ENCODE peak calls at places on chromosome 18, in nine cellular contexts. U is ascending aorta; M is PC-3; L is Peyer's patch; P is upper lobe of right lung; H is CD8-positive, alpha-beta memory T cell; D is astrocyte; N is H7; F is small intestine. W is an unnamed sample.

GRCh38 chr18:23893653-23894052 is 120.9 kb upstream of the TTC39C start:
- DNase-seq in M (no peak), U (no peak), L (no peak), N (no peak), H (no peak), D (no peak), P (no peak), F (peak; percentile 11), W (no peak)

GRCh38 chr18:1564793-1565192 is 660.1 kb downstream of the ADCYAP1 start:
- DNase-seq in M (no peak), U (no peak), H (no peak), F (no peak), P (no peak), N (no peak), D (no peak), L (no peak), W (no peak)

GRCh38 chr18:56516769-56517168 is 121.6 kb downstream of the TXNL1 start:
- DNase-seq in L (no peak), D (peak; percentile 92), U (no peak), F (no peak), M (peak; percentile 14), N (no peak), H (no peak), P (no peak), W (no peak)

GRCh38 chr18:13361422-13361821 is 142.9 kb downstream of the LDLRAD4 start:
- DNase-seq in H (no peak), M (no peak), L (no peak), D (no peak), P (no peak), F (no peak), N (no peak), U (no peak), W (no peak)

GRCh38 chr18:23563377-23564043 is 22.8 kb downstream of the NPC1 start:
- DNase-seq in N (no peak), F (no peak), U (no peak), M (no peak), H (no peak), D (peak; percentile 68), L (no peak), P (no peak), W (no peak)

GRCh38 chr18:657311-657997 is at the start of gene TYMS:
- DNase-seq in H (no peak), D (peak; percentile 47), P (peak; percentile 74), N (peak; percentile 90), L (peak; percentile 76), M (peak; percentile 84), U (no peak), F (peak; percentile 83), W (peak; percentile 50)

GRCh38 chr18:62844850-62845643 is 129.7 kb downstream of the PHLPP1 start:
- DNase-seq in M (no peak), N (no peak), D (no peak), F (no peak), P (no peak), U (no peak), L (no peak), H (no peak), W (no peak)

GRCh38 chr18:31098878-31099277 is 3.3 kb downstream of the DSC2 start:
- DNase-seq in L (no peak), F (peak; percentile 33), M (peak; percentile 54), D (no peak), H (no peak), P (no peak), N (no peak), U (no peak), W (no peak)

GRCh38 chr18:30527226-30527625 is 515.3 kb downstream of the DSC3 start:
- DNase-seq in F (no peak), N (no peak), M (no peak), H (no peak), U (no peak), D (no peak), P (no peak), L (no peak), W (no peak)

GRCh38 chr18:12371590-12371989 is 5.4 kb downstream of the AFG3L2 start:
- DNase-seq in F (peak; percentile 76), N (no peak), P (no peak), H (no peak), U (no peak), D (no peak), L (no peak), M (no peak), W (no peak)

GRCh38 chr18:62717059-62717849 is 1.9 kb downstream of the PHLPP1 start:
- DNase-seq in N (no peak), H (peak; percentile 59), U (no peak), P (no peak), F (peak; percentile 87), L (peak; percentile 78), M (peak; percentile 85), D (peak; percentile 70), W (peak; percentile 66)

GRCh38 chr18:25422230-25422629 is 70.3 kb upstream of the ZNF521 start:
- DNase-seq in H (no peak), F (no peak), M (no peak), N (no peak), L (no peak), D (no peak), U (no peak), P (no peak), W (no peak)

GRCh38 chr18:61948196-61948800 is 55.5 kb upstream of the RNF152 start:
- DNase-seq in D (peak; percentile 63), H (no peak), P (no peak), F (no peak), M (no peak), L (no peak), N (no peak), U (no peak), W (no peak)

GRCh38 chr18:76955529-76956170 is 133.3 kb downstream of the ZNF236 start:
- DNase-seq in L (no peak), M (no peak), H (no peak), P (peak; percentile 91), F (peak; percentile 56), U (no peak), D (no peak), N (no peak), W (peak; percentile 67)

GRCh38 chr18:27991391-27991790 is 185.5 kb downstream of the CDH2 start:
- DNase-seq in U (no peak), N (no peak), P (no peak), M (no peak), D (peak; percentile 59), F (no peak), H (no peak), L (no peak), W (no peak)
- H3K36me3 ChIP-seq in U (peaks cover 3% of the 10 kb centered on the region), N (no peaks in the 10 kb centered on the region), P (no peaks in the 10 kb centered on the region), M (peaks cover 10% of the 10 kb centered on the region), D (peaks cover 56% of the 10 kb centered on the region), F (no peaks in the 10 kb centered on the region), H (no peaks in the 10 kb centered on the region), L (no peaks in the 10 kb centered on the region), W (no peaks in the 10 kb centered on the region)

GRCh38 chr18:48674198-48674721 is 135.4 kb downstream of the CTIF start:
- DNase-seq in U (no peak), P (peak; percentile 34), F (peak; percentile 95), H (no peak), D (peak; percentile 12), N (no peak), M (no peak), L (peak; percentile 85), W (no peak)

GRCh38 chr18:48670751-48671560 is 132.1 kb downstream of the CTIF start:
- DNase-seq in U (no peak), D (no peak), P (peak; percentile 36), L (no peak), N (no peak), H (no peak), F (peak; percentile 19), M (no peak), W (no peak)

GRCh38 chr18:48673456-48674197 is 134.8 kb downstream of the CTIF start:
- DNase-seq in U (no peak), M (no peak), H (no peak), P (peak; percentile 21), D (no peak), N (no peak), F (no peak), L (peak; percentile 50), W (no peak)

GRCh38 chr18:48671561-48671945 is 132.7 kb downstream of the CTIF start:
- DNase-seq in H (no peak), U (no peak), P (no peak), F (no peak), L (no peak), M (no peak), D (no peak), N (no peak), W (no peak)

GRCh38 chr18:48672671-48673340 is 134.0 kb downstream of the CTIF start:
- DNase-seq in L (peak; percentile 47), N (no peak), D (no peak), F (peak; percentile 49), M (no peak), P (peak; percentile 38), H (no peak), U (no peak), W (no peak)
- H3K36me3 ChIP-seq in L (no peaks in the 10 kb centered on the region), N (no peaks in the 10 kb centered on the region), D (peaks cover 17% of the 10 kb centered on the region), F (no peaks in the 10 kb centered on the region), M (no peaks in the 10 kb centered on the region), P (no peaks in the 10 kb centered on the region), H (no peaks in the 10 kb centered on the region), U (peaks cover 18% of the 10 kb centered on the region), W (no peaks in the 10 kb centered on the region)

GRCh38 chr18:36112302-36112701 is 16.8 kb downstream of the SLC39A6 start:
- DNase-seq in M (no peak), F (no peak), D (no peak), N (no peak), U (no peak), H (no peak), L (no peak), P (no peak), W (no peak)

GRCh38 chr18:36108601-36109000 is 20.5 kb downstream of the SLC39A6 start:
- DNase-seq in U (no peak), H (no peak), F (no peak), L (no peak), P (no peak), N (no peak), M (peak; percentile 57), D (no peak), W (no peak)

GRCh38 chr18:36114738-36115137 is 14.4 kb downstream of the SLC39A6 start:
- DNase-seq in H (no peak), U (no peak), N (no peak), M (no peak), D (no peak), L (no peak), F (no peak), P (no peak), W (no peak)

GRCh38 chr18:36109737-36110136 is 19.4 kb downstream of the SLC39A6 start:
- DNase-seq in N (no peak), F (no peak), P (no peak), L (no peak), H (no peak), M (peak; percentile 19), D (no peak), U (no peak), W (no peak)

DNA sequence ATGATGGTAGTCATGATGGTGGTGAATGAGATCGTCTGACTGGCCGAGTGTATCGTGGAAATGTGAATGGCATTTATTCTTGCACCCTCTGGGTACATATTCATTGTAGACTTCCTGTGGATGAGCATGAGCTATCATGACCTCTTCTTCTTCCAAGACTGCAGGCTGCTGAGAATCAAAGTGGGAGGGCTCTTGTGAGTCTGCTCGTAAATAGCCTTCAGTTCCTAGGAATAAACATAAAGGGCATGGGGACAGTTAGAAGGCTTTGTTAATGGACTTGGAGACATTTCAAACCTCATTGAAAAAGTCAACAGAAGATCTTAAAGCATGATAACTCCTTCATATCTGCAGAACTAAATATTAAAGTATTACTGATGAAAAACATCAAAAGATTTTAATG is 14.9 kb downstream of the SLC39A6 start:
- DNase-seq in P (no peak), U (no peak), N (no peak), L (no peak), D (no peak), H (no peak), F (no peak), M (no peak), W (no peak)
- H3K36me3 ChIP-seq in P (peaks cover 51% of the 10 kb centered on the region), U (peaks cover 69% of the 10 kb centered on the region), N (peaks cover 18% of the 10 kb centered on the region), L (no peaks in the 10 kb centered on the region), D (peaks cover 31% of the 10 kb centered on the region), H (peaks cover 32% of the 10 kb centered on the region), F (peaks cover 7% of the 10 kb centered on the region), M (no peaks in the 10 kb centered on the region), W (peaks cover 7% of the 10 kb centered on the region)

GRCh38 chr18:59328683-59329082 is 10.2 kb upstream of the CPLX4 start:
- DNase-seq in L (no peak), U (no peak), N (no peak), F (no peak), M (no peak), P (no peak), H (no peak), D (no peak), W (no peak)
- H3K36me3 ChIP-seq in L (no peaks in the 10 kb centered on the region), U (peaks cover 57% of the 10 kb centered on the region), N (peaks cover 12% of the 10 kb centered on the region), F (no peaks in the 10 kb centered on the region), M (peaks cover 65% of the 10 kb centered on the region), P (peaks cover 76% of the 10 kb centered on the region), H (peaks cover 20% of the 10 kb centered on the region), D (peaks cover 72% of the 10 kb centered on the region), W (peaks cover 37% of the 10 kb centered on the region)